ENCODE peak calls at places on chromosomes 3 and 15, in four cellular contexts. I, H, Z and M are unnamed samples.

GRCh38 chr15:68300115-68300940 is 22.8 kb downstream of the FEM1B start:
- DNase-seq in I (no peak), H (no peak), Z (no peak), M (no peak)

GRCh38 chr3:89098964-89099585 is 8.3 kb upstream of the EPHA3 start:
- DNase-seq in I (peak; percentile 11), H (peak; percentile 58), Z (peak; percentile 72), M (peak; percentile 43)

GRCh38 chr15:68210821-68211655 is 5.9 kb upstream of the CALML4 start:
- DNase-seq in I (peak; percentile 34), H (peak; percentile 74), Z (peak; percentile 68), M (peak; percentile 35)

GRCh38 chr15:70584838-70585706 is 178.3 kb downstream of the UACA start:
- DNase-seq in I (peak; percentile 52), H (peak; percentile 34), Z (no peak), M (no peak)

GRCh38 chr15:70098461-70099166 is 897 bp upstream of the TLE3 start:
- DNase-seq in I (peak; percentile 52), H (peak; percentile 78), Z (peak; percentile 45), M (peak; percentile 47)

GRCh38 chr3:143224731-143225130 is 105.2 kb downstream of the CHST2 start:
- DNase-seq in I (no peak), H (no peak), Z (no peak), M (no peak)

GRCh38 chr3:49757197-49757596 is 29.1 kb downstream of the IP6K1 start:
- DNase-seq in I (no peak), H (no peak), Z (no peak), M (no peak)

GRCh38 chr3:193987186-193987585 is 148.8 kb upstream of the HES1 start:
- DNase-seq in I (no peak), H (no peak), Z (peak; percentile 78), M (peak; percentile 57)

GRCh38 chr3:102225407-102226132 is 209.2 kb upstream of the ZPLD1 start:
- DNase-seq in I (peak; percentile 41), H (no peak), Z (peak; percentile 89), M (no peak)

GRCh38 chr15:96285306-96285705 is 45.2 kb upstream of the NR2F2 start:
- DNase-seq in I (no peak), H (no peak), Z (peak; percentile 88), M (peak; percentile 77)

GRCh38 chr15:67305506-67305905 is 50.9 kb downstream of the IQCH start:
- DNase-seq in I (no peak), H (no peak), Z (no peak), M (no peak)

GRCh38 chr3:172042136-172042535 is 2.8 kb downstream of the FNDC3B start:
- DNase-seq in I (no peak), H (no peak), Z (peak; percentile 54), M (no peak)

GRCh38 chr3:58183221-58183620 is 27.6 kb downstream of the DNASE1L3 start:
- DNase-seq in I (no peak), H (no peak), Z (no peak), M (no peak)

GRCh38 chr15:44719293-44719999 is 8.1 kb downstream of the B2M start:
- DNase-seq in I (peak; percentile 75), H (no peak), Z (no peak), M (peak; percentile 26)

GRCh38 chr3:100335137-100335833 is 728 bp downstream of the NIT2 start:
- DNase-seq in I (no peak), H (no peak), Z (peak; percentile 29), M (peak; percentile 24)

GRCh38 chr15:76787273-76787672 is 117.9 kb downstream of the SCAPER start:
- DNase-seq in I (no peak), H (no peak), Z (no peak), M (no peak)

GRCh38 chr3:112990672-112991602 is at the start of gene GTPBP8:
- DNase-seq in I (peak; percentile 79), H (peak; percentile 95), Z (peak; percentile 93), M (peak; percentile 94)

GRCh38 chr15:66940368-66940767 is 125.0 kb upstream of the SMAD3 start:
- DNase-seq in I (no peak), H (peak; percentile 21), Z (no peak), M (no peak)

GRCh38 chr3:104598848-104599501 is 767.7 kb upstream of the ALCAM start:
- DNase-seq in I (no peak), H (no peak), Z (no peak), M (no peak)

GRCh38 chr15:44713006-44713966 is 2.0 kb downstream of the B2M start:
- DNase-seq in I (no peak), H (no peak), Z (peak; percentile 47), M (no peak)

GRCh38 chr15:84079885-84080777 is 155.4 kb upstream of the GOLGA6L4 start:
- DNase-seq in I (peak; percentile 7), H (no peak), Z (peak; percentile 33), M (no peak)

GRCh38 chr3:101223016-101223415 is 97.4 kb downstream of the IMPG2 start:
- DNase-seq in I (no peak), H (no peak), Z (no peak), M (no peak)

GRCh38 chr3:120640231-120640630 is 41.8 kb downstream of the HGD start:
- DNase-seq in I (no peak), H (no peak), Z (no peak), M (no peak)

GRCh38 chr3:174951023-174951422 is 91.9 kb downstream of the NAALADL2 start:
- DNase-seq in I (no peak), H (no peak), Z (peak; percentile 64), M (no peak)

GRCh38 chr3:186413615-186414415 is 51.8 kb upstream of the DGKG start:
- DNase-seq in I (no peak), H (peak; percentile 53), Z (peak; percentile 12), M (peak; percentile 20)

GRCh38 chr3:149375164-149375823 is 2.2 kb downstream of the TM4SF1 start:
- DNase-seq in I (no peak), H (no peak), Z (peak; percentile 17), M (no peak)

GRCh38 chr3:16739416-16740091 is 134.3 kb upstream of the DAZL start:
- DNase-seq in I (no peak), H (no peak), Z (peak; percentile 53), M (no peak)

GRCh38 chr3:4043867-4044575 is 244.8 kb downstream of the LRRN1 start:
- DNase-seq in I (no peak), H (no peak), Z (no peak), M (peak; percentile 42)

GRCh38 chr15:71252036-71252898 is 137.0 kb downstream of the THSD4 start:
- DNase-seq in I (no peak), H (no peak), Z (peak; percentile 59), M (peak; percentile 24)

GRCh38 chr3:117278424-117279190 is 569.0 kb downstream of the TUSC7 start:
- DNase-seq in I (no peak), H (no peak), Z (peak; percentile 2), M (peak; percentile 42)

GRCh38 chr15:67109141-67110034 is 44.0 kb downstream of the SMAD3 start:
- DNase-seq in I (no peak), H (no peak), Z (peak; percentile 98), M (peak; percentile 55)

GRCh38 chr3:149180057-149180573 is 41.5 kb downstream of the CP start:
- DNase-seq in I (no peak), H (peak; percentile 93), Z (peak; percentile 99), M (peak; percentile 97)

GRCh38 chr3:45227131-45227819 is 1.2 kb upstream of the TMEM158 start:
- DNase-seq in I (no peak), H (no peak), Z (peak; percentile 34), M (no peak)

GRCh38 chr3:45224824-45225464 is 1.1 kb downstream of the TMEM158 start:
- DNase-seq in I (peak; percentile 16), H (peak; percentile 65), Z (peak; percentile 82), M (peak; percentile 68)

GRCh38 chr3:45225465-45226205 is 452 bp downstream of the TMEM158 start:
- DNase-seq in I (peak; percentile 36), H (peak; percentile 56), Z (peak; percentile 38), M (peak; percentile 35)

GRCh38 chr3:45226206-45226915 is at the start of gene TMEM158:
- DNase-seq in I (peak; percentile 42), H (peak; percentile 87), Z (peak; percentile 79), M (peak; percentile 87)

GRCh38 chr3:45223889-45224730 is 2.0 kb downstream of the TMEM158 start:
- DNase-seq in I (no peak), H (peak; percentile 14), Z (peak; percentile 42), M (no peak)
- H3K4me3 ChIP-seq in I (no peak overlapping the region), H (peak overlapping the region; percentile 69), Z (peak overlapping the region; percentile 48), M (peak overlapping the region; percentile 66)

GRCh38 chr3:62203561-62203960 is 169.8 kb downstream of the FEZF2 start:
- DNase-seq in I (no peak), H (no peak), Z (no peak), M (no peak)

GRCh38 chr3:62201438-62202035 is 171.8 kb downstream of the FEZF2 start:
- DNase-seq in I (no peak), H (no peak), Z (peak; percentile 54), M (no peak)

GRCh38 chr3:62197613-62198012 is 175.7 kb downstream of the FEZF2 start:
- DNase-seq in I (no peak), H (no peak), Z (no peak), M (no peak)

GRCh38 chr3:62203152-62203551 is 170.2 kb downstream of the FEZF2 start:
- DNase-seq in I (no peak), H (no peak), Z (no peak), M (no peak)

DNA sequence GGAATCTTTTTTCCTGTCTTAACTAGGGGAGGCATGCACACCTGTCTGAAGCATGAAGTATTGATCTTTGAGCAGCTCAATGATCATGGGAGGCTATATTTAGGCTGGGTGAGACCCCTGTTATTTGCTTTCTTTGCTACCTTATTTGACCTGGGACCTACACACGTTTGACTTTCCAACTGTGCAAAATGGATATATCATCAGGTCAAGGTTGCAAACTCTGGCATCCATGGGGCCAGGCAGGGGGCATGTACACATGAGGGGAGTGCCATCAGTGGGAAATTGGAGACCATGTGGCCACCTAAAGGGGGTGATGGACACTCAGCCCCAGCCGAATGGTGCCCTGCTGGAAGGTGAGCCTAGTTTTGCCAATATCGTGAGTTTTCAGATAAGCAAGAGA is 174.2 kb downstream of the FEZF2 start:
- DNase-seq in I (no peak), H (no peak), Z (no peak), M (no peak)
- H3K27me3 ChIP-seq in I (no peaks in the 10 kb centered on the region), H (no peaks in the 10 kb centered on the region), Z (no peaks in the 10 kb centered on the region), M (no peaks in the 10 kb centered on the region)

GRCh38 chr3:10272977-10273376 is 19.8 kb downstream of the GHRL start:
- DNase-seq in I (no peak), H (no peak), Z (no peak), M (no peak)

GRCh38 chr3:10278501-10278900 is 14.2 kb downstream of the GHRL start:
- DNase-seq in I (no peak), H (peak; percentile 36), Z (no peak), M (no peak)

GRCh38 chr3:10277115-10277625 is 15.6 kb downstream of the GHRL start:
- DNase-seq in I (no peak), H (peak; percentile 30), Z (no peak), M (no peak)

GRCh38 chr3:10273697-10274305 is 18.9 kb downstream of the GHRL start:
- DNase-seq in I (no peak), H (no peak), Z (no peak), M (no peak)

GRCh38 chr3:10274601-10275000 is 18.1 kb downstream of the GHRL start:
- DNase-seq in I (no peak), H (no peak), Z (no peak), M (no peak)
- H3K36me3 ChIP-seq in I (peaks cover 43% of the 10 kb centered on the region), H (peaks cover 61% of the 10 kb centered on the region), Z (peaks cover 11% of the 10 kb centered on the region), M (peaks cover 4% of the 10 kb centered on the region)

GRCh38 chr3:152225176-152225575 is 43.6 kb upstream of the MBNL1 start:
- DNase-seq in I (no peak), H (no peak), Z (no peak), M (no peak)

GRCh38 chr3:152232001-152232400 is 36.7 kb upstream of the MBNL1 start:
- DNase-seq in I (no peak), H (no peak), Z (no peak), M (no peak)

GRCh38 chr3:152230367-152230766 is 38.4 kb upstream of the MBNL1 start:
- DNase-seq in I (no peak), H (no peak), Z (no peak), M (no peak)

GRCh38 chr3:152232679-152233078 is 36.0 kb upstream of the MBNL1 start:
- DNase-seq in I (no peak), H (no peak), Z (no peak), M (no peak)

GRCh38 chr3:152229692-152230091 is 39.0 kb upstream of the MBNL1 start:
- DNase-seq in I (no peak), H (no peak), Z (no peak), M (no peak)
- H3K4me3 ChIP-seq in I (no peak overlapping the region), H (no peak overlapping the region), Z (no peak overlapping the region), M (no peak overlapping the region)